ENCODE peak calls at places on chromosome 18, in eight cellular contexts. One of them, this sample, is unnamed.

GRCh38 chr18:74440808-74441427 is 16.2 kb downstream of the DIPK1C start:
- DNase-seq in left ventricle myocardium inferior: no peak
- DNase-seq in Calu3: no peak
- DNase-seq in fibroblast of pulmonary artery: no peak
- DNase-seq in neural progenitor cell: no peak
- DNase-seq in endothelial cell: no peak
- DNase-seq in lower lobe of right lung: no peak
- DNase-seq in GM12865: no peak
- DNase-seq in this sample: no peak

GRCh38 chr18:39198376-39198775 is 1632.8 kb upstream of the CELF4 start:
- DNase-seq in left ventricle myocardium inferior: no peak
- DNase-seq in neural progenitor cell: no peak
- DNase-seq in GM12865: no peak
- DNase-seq in lower lobe of right lung: no peak
- DNase-seq in endothelial cell: no peak
- DNase-seq in fibroblast of pulmonary artery: no peak
- DNase-seq in Calu3: peak; percentile 49
- DNase-seq in this sample: no peak

GRCh38 chr18:41266616-41267015 is 688.4 kb upstream of the PIK3C3 start:
- DNase-seq in endothelial cell: no peak
- DNase-seq in neural progenitor cell: no peak
- DNase-seq in fibroblast of pulmonary artery: peak; percentile 90
- DNase-seq in GM12865: no peak
- DNase-seq in left ventricle myocardium inferior: no peak
- DNase-seq in Calu3: no peak
- DNase-seq in lower lobe of right lung: no peak
- DNase-seq in this sample: no peak

GRCh38 chr18:13137939-13138821 is 80.4 kb upstream of the LDLRAD4 start:
- DNase-seq in GM12865: peak; percentile 70
- DNase-seq in fibroblast of pulmonary artery: peak; percentile 10
- DNase-seq in endothelial cell: no peak
- DNase-seq in lower lobe of right lung: peak; percentile 80
- DNase-seq in neural progenitor cell: no peak
- DNase-seq in left ventricle myocardium inferior: peak; percentile 44
- DNase-seq in Calu3: peak; percentile 72
- DNase-seq in this sample: peak; percentile 64

GRCh38 chr18:70194227-70194890 is 11.1 kb downstream of the RTTN start:
- DNase-seq in fibroblast of pulmonary artery: no peak
- DNase-seq in left ventricle myocardium inferior: no peak
- DNase-seq in GM12865: peak; percentile 86
- DNase-seq in Calu3: no peak
- DNase-seq in endothelial cell: no peak
- DNase-seq in lower lobe of right lung: no peak
- DNase-seq in neural progenitor cell: no peak
- DNase-seq in this sample: no peak

GRCh38 chr18:41389936-41390667 is 564.9 kb upstream of the PIK3C3 start:
- DNase-seq in endothelial cell: no peak
- DNase-seq in left ventricle myocardium inferior: no peak
- DNase-seq in fibroblast of pulmonary artery: no peak
- DNase-seq in neural progenitor cell: no peak
- DNase-seq in Calu3: no peak
- DNase-seq in GM12865: no peak
- DNase-seq in lower lobe of right lung: no peak
- DNase-seq in this sample: no peak

GRCh38 chr18:3610818-3611217 is 160.8 kb downstream of the TGIF1 start:
- DNase-seq in fibroblast of pulmonary artery: no peak
- DNase-seq in endothelial cell: no peak
- DNase-seq in GM12865: no peak
- DNase-seq in Calu3: no peak
- DNase-seq in lower lobe of right lung: no peak
- DNase-seq in left ventricle myocardium inferior: no peak
- DNase-seq in neural progenitor cell: no peak
- DNase-seq in this sample: no peak

GRCh38 chr18:11176416-11176815 is 27.0 kb upstream of the PIEZO2 start:
- DNase-seq in left ventricle myocardium inferior: no peak
- DNase-seq in lower lobe of right lung: no peak
- DNase-seq in fibroblast of pulmonary artery: peak; percentile 16
- DNase-seq in neural progenitor cell: no peak
- DNase-seq in GM12865: no peak
- DNase-seq in endothelial cell: no peak
- DNase-seq in Calu3: no peak
- DNase-seq in this sample: no peak

GRCh38 chr18:70368903-70369302 is 80.1 kb downstream of the SOCS6 start:
- DNase-seq in left ventricle myocardium inferior: no peak
- DNase-seq in Calu3: no peak
- DNase-seq in GM12865: no peak
- DNase-seq in fibroblast of pulmonary artery: peak; percentile 26
- DNase-seq in lower lobe of right lung: no peak
- DNase-seq in neural progenitor cell: no peak
- DNase-seq in endothelial cell: no peak
- DNase-seq in this sample: no peak

GRCh38 chr18:13217466-13217961 is 1.0 kb upstream of the LDLRAD4 start:
- DNase-seq in endothelial cell: peak; percentile 65
- DNase-seq in fibroblast of pulmonary artery: peak; percentile 10
- DNase-seq in neural progenitor cell: peak; percentile 87
- DNase-seq in GM12865: peak; percentile 36
- DNase-seq in lower lobe of right lung: peak; percentile 70
- DNase-seq in Calu3: peak; percentile 43
- DNase-seq in left ventricle myocardium inferior: peak; percentile 78
- DNase-seq in this sample: no peak

GRCh38 chr18:78913395-78913794 is 66.2 kb upstream of the SALL3 start:
- DNase-seq in fibroblast of pulmonary artery: no peak
- DNase-seq in endothelial cell: no peak
- DNase-seq in neural progenitor cell: no peak
- DNase-seq in Calu3: no peak
- DNase-seq in GM12865: no peak
- DNase-seq in left ventricle myocardium inferior: no peak
- DNase-seq in lower lobe of right lung: no peak
- DNase-seq in this sample: no peak

GRCh38 chr18:3061581-3062416 is 48.9 kb upstream of the LPIN2 start:
- DNase-seq in neural progenitor cell: no peak
- DNase-seq in Calu3: no peak
- DNase-seq in GM12865: peak; percentile 31
- DNase-seq in endothelial cell: no peak
- DNase-seq in left ventricle myocardium inferior: no peak
- DNase-seq in lower lobe of right lung: no peak
- DNase-seq in fibroblast of pulmonary artery: no peak
- DNase-seq in this sample: peak; percentile 50

GRCh38 chr18:28080876-28081300 is 96.0 kb downstream of the CDH2 start:
- DNase-seq in lower lobe of right lung: no peak
- DNase-seq in Calu3: no peak
- DNase-seq in GM12865: no peak
- DNase-seq in neural progenitor cell: no peak
- DNase-seq in endothelial cell: no peak
- DNase-seq in left ventricle myocardium inferior: no peak
- DNase-seq in fibroblast of pulmonary artery: no peak
- DNase-seq in this sample: no peak

GRCh38 chr18:59909289-59910036 is 9.7 kb downstream of the PMAIP1 start:
- DNase-seq in endothelial cell: no peak
- DNase-seq in GM12865: peak; percentile 21
- DNase-seq in Calu3: no peak
- DNase-seq in fibroblast of pulmonary artery: peak; percentile 56
- DNase-seq in lower lobe of right lung: no peak
- DNase-seq in neural progenitor cell: no peak
- DNase-seq in left ventricle myocardium inferior: no peak
- DNase-seq in this sample: no peak

GRCh38 chr18:36757081-36757480 is 71.7 kb downstream of the TPGS2 start:
- DNase-seq in neural progenitor cell: peak; percentile 71
- DNase-seq in lower lobe of right lung: no peak
- DNase-seq in left ventricle myocardium inferior: no peak
- DNase-seq in GM12865: peak; percentile 31
- DNase-seq in Calu3: peak; percentile 38
- DNase-seq in endothelial cell: peak; percentile 22
- DNase-seq in fibroblast of pulmonary artery: peak; percentile 79
- DNase-seq in this sample: no peak

GRCh38 chr18:6610436-6610835 is 119.1 kb upstream of the ARHGAP28 start:
- DNase-seq in fibroblast of pulmonary artery: no peak
- DNase-seq in left ventricle myocardium inferior: no peak
- DNase-seq in GM12865: no peak
- DNase-seq in endothelial cell: no peak
- DNase-seq in lower lobe of right lung: no peak
- DNase-seq in neural progenitor cell: no peak
- DNase-seq in Calu3: no peak
- DNase-seq in this sample: no peak

GRCh38 chr18:22340340-22340739 is 77.4 kb downstream of the CTAGE1 start:
- DNase-seq in endothelial cell: no peak
- DNase-seq in lower lobe of right lung: no peak
- DNase-seq in left ventricle myocardium inferior: no peak
- DNase-seq in GM12865: no peak
- DNase-seq in neural progenitor cell: no peak
- DNase-seq in Calu3: no peak
- DNase-seq in fibroblast of pulmonary artery: no peak
- DNase-seq in this sample: no peak

GRCh38 chr18:13103366-13103765 is 112.2 kb downstream of the CEP192 start:
- DNase-seq in endothelial cell: no peak
- DNase-seq in fibroblast of pulmonary artery: peak; percentile 11
- DNase-seq in neural progenitor cell: no peak
- DNase-seq in Calu3: no peak
- DNase-seq in left ventricle myocardium inferior: no peak
- DNase-seq in GM12865: no peak
- DNase-seq in lower lobe of right lung: no peak
- DNase-seq in this sample: no peak

GRCh38 chr18:48545690-48546365 is 7.0 kb downstream of the CTIF start:
- DNase-seq in fibroblast of pulmonary artery: peak; percentile 90
- DNase-seq in Calu3: no peak
- DNase-seq in lower lobe of right lung: peak; percentile 51
- DNase-seq in GM12865: no peak
- DNase-seq in neural progenitor cell: peak; percentile 95
- DNase-seq in left ventricle myocardium inferior: peak; percentile 61
- DNase-seq in endothelial cell: peak; percentile 87
- DNase-seq in this sample: no peak

GRCh38 chr18:80023173-80023572 is 11.1 kb upstream of the RBFA start:
- DNase-seq in neural progenitor cell: peak; percentile 15
- DNase-seq in Calu3: no peak
- DNase-seq in left ventricle myocardium inferior: no peak
- DNase-seq in lower lobe of right lung: no peak
- DNase-seq in endothelial cell: no peak
- DNase-seq in fibroblast of pulmonary artery: peak; percentile 6
- DNase-seq in GM12865: no peak
- DNase-seq in this sample: no peak
- TF ChIP-seq CTCF in neural progenitor cell: peak; percentile 61
- TF ChIP-seq CTCF in Calu3: no peak
- TF ChIP-seq CTCF in left ventricle myocardium inferior: no peak
- TF ChIP-seq CTCF in lower lobe of right lung: peak; percentile 10
- TF ChIP-seq CTCF in endothelial cell: peak; percentile 70
- TF ChIP-seq CTCF in fibroblast of pulmonary artery: peak; percentile 32
- TF ChIP-seq CTCF in GM12865: peak; percentile 29
- TF ChIP-seq CTCF in this sample: no peak

GRCh38 chr18:57438669-57439616 is 3.8 kb downstream of the ONECUT2 start:
- DNase-seq in Calu3: peak; percentile 17
- DNase-seq in fibroblast of pulmonary artery: no peak
- DNase-seq in lower lobe of right lung: no peak
- DNase-seq in endothelial cell: no peak
- DNase-seq in GM12865: no peak
- DNase-seq in neural progenitor cell: peak; percentile 46
- DNase-seq in left ventricle myocardium inferior: no peak
- DNase-seq in this sample: no peak
- TF ChIP-seq CTCF in Calu3: no peak
- TF ChIP-seq CTCF in fibroblast of pulmonary artery: no peak
- TF ChIP-seq CTCF in lower lobe of right lung: no peak
- TF ChIP-seq CTCF in endothelial cell: no peak
- TF ChIP-seq CTCF in GM12865: no peak
- TF ChIP-seq CTCF in neural progenitor cell: peak; percentile 18
- TF ChIP-seq CTCF in left ventricle myocardium inferior: no peak
- TF ChIP-seq CTCF in this sample: no peak

GRCh38 chr18:67108894-67109293 is 407.6 kb downstream of the DSEL start:
- DNase-seq in neural progenitor cell: no peak
- DNase-seq in fibroblast of pulmonary artery: no peak
- DNase-seq in left ventricle myocardium inferior: no peak
- DNase-seq in Calu3: no peak
- DNase-seq in endothelial cell: no peak
- DNase-seq in lower lobe of right lung: no peak
- DNase-seq in GM12865: no peak
- DNase-seq in this sample: no peak

GRCh38 chr18:67109535-67109934 is 407.0 kb downstream of the DSEL start:
- DNase-seq in endothelial cell: no peak
- DNase-seq in GM12865: no peak
- DNase-seq in neural progenitor cell: no peak
- DNase-seq in Calu3: no peak
- DNase-seq in lower lobe of right lung: no peak
- DNase-seq in fibroblast of pulmonary artery: no peak
- DNase-seq in left ventricle myocardium inferior: no peak
- DNase-seq in this sample: no peak

DNA sequence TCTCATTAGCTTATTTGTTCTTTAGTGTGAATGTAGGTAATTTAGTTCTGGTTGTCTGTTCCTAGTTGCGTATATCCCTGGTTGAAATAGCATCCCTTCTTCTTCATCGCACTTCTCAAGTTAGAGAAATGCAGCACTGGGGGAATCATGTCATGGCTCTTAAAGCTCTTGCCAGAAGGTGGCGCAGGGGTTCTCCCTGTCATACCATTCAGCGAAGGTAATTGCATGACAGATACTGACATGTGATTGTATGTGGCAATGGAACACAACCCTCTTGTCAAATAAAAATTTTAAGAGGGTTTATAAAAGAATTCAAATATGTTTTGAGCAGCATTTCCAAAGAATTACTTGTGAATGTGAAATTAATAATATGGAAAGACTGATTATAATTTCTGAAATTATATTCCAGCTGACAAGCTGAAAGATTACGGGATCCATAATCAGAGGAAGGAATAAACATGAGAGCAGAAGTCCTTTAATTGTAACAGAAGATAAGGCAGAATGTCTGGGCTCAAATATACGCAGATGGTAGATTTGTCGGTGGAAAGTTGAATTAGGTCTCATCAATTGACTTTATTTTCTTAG is 411.7 kb downstream of the DSEL start:
- DNase-seq in GM12865: peak; percentile 63
- DNase-seq in Calu3: peak; percentile 75
- DNase-seq in endothelial cell: peak; percentile 77
- DNase-seq in neural progenitor cell: peak; percentile 82
- DNase-seq in fibroblast of pulmonary artery: peak; percentile 82
- DNase-seq in lower lobe of right lung: peak; percentile 52
- DNase-seq in left ventricle myocardium inferior: peak; percentile 16
- DNase-seq in this sample: no peak
- TF ChIP-seq CTCF in GM12865: peak; percentile 71
- TF ChIP-seq CTCF in Calu3: peak; percentile 62
- TF ChIP-seq CTCF in endothelial cell: peak; percentile 50
- TF ChIP-seq CTCF in neural progenitor cell: peak; percentile 90
- TF ChIP-seq CTCF in fibroblast of pulmonary artery: peak; percentile 94
- TF ChIP-seq CTCF in lower lobe of right lung: peak; percentile 62
- TF ChIP-seq CTCF in left ventricle myocardium inferior: peak; percentile 67
- TF ChIP-seq CTCF in this sample: no peak

GRCh38 chr18:45312727-45313126 is 302.5 kb upstream of the SLC14A2 start:
- DNase-seq in GM12865: no peak
- DNase-seq in lower lobe of right lung: no peak
- DNase-seq in neural progenitor cell: no peak
- DNase-seq in endothelial cell: no peak
- DNase-seq in Calu3: no peak
- DNase-seq in fibroblast of pulmonary artery: no peak
- DNase-seq in left ventricle myocardium inferior: no peak
- DNase-seq in this sample: no peak

GRCh38 chr18:45320724-45321123 is 294.6 kb upstream of the SLC14A2 start:
- DNase-seq in GM12865: no peak
- DNase-seq in fibroblast of pulmonary artery: no peak
- DNase-seq in neural progenitor cell: no peak
- DNase-seq in lower lobe of right lung: no peak
- DNase-seq in left ventricle myocardium inferior: no peak
- DNase-seq in endothelial cell: no peak
- DNase-seq in Calu3: no peak
- DNase-seq in this sample: no peak

GRCh38 chr18:45321520-45321919 is 293.8 kb upstream of the SLC14A2 start:
- DNase-seq in neural progenitor cell: no peak
- DNase-seq in fibroblast of pulmonary artery: no peak
- DNase-seq in lower lobe of right lung: no peak
- DNase-seq in Calu3: no peak
- DNase-seq in GM12865: no peak
- DNase-seq in endothelial cell: no peak
- DNase-seq in left ventricle myocardium inferior: no peak
- DNase-seq in this sample: no peak

GRCh38 chr18:45316127-45316526 is 299.1 kb upstream of the SLC14A2 start:
- DNase-seq in fibroblast of pulmonary artery: no peak
- DNase-seq in lower lobe of right lung: no peak
- DNase-seq in left ventricle myocardium inferior: no peak
- DNase-seq in GM12865: no peak
- DNase-seq in endothelial cell: no peak
- DNase-seq in Calu3: no peak
- DNase-seq in neural progenitor cell: peak; percentile 9
- DNase-seq in this sample: no peak
- TF ChIP-seq CTCF in fibroblast of pulmonary artery: no peak
- TF ChIP-seq CTCF in lower lobe of right lung: no peak
- TF ChIP-seq CTCF in left ventricle myocardium inferior: no peak
- TF ChIP-seq CTCF in GM12865: no peak
- TF ChIP-seq CTCF in endothelial cell: peak; percentile 43
- TF ChIP-seq CTCF in Calu3: no peak
- TF ChIP-seq CTCF in neural progenitor cell: peak; percentile 44
- TF ChIP-seq CTCF in this sample: no peak